ENCODE peak calls at places on chromosomes 16 and 17, in eight cellular contexts. T, U, V, Q, M, A, K and P are unnamed samples.
A peak's percentile ranks its signal among the peaks of the same experiment; 100 is the strongest.

GRCh38 chr17:65851965-65852736 is 290.7 kb upstream of the AXIN2 start:
- DNase-seq in U (no peak), M (no peak), K (no peak), Q (no peak), A (no peak), V (no peak), T (no peak), P (no peak)

GRCh38 chr17:45090711-45091110 is 29.6 kb downstream of the NMT1 start:
- DNase-seq in Q (no peak), U (no peak), V (no peak), T (no peak), A (no peak), M (no peak), K (no peak), P (no peak)

GRCh38 chr17:77501101-77501566 is 360.4 kb downstream of the SEC14L1 start:
- DNase-seq in U (no peak), Q (no peak), V (no peak), T (no peak), M (no peak), A (peak; percentile 41), K (peak; percentile 6), P (no peak)

GRCh38 chr17:82330322-82331239 is 3.0 kb downstream of the SECTM1 start:
- DNase-seq in Q (no peak), V (no peak), U (peak; percentile 19), M (no peak), T (no peak), K (peak; percentile 68), A (no peak), P (no peak)

GRCh38 chr17:33936764-33937163 is 318.3 kb upstream of the CCL2 start:
- DNase-seq in A (no peak), T (no peak), Q (no peak), U (no peak), V (no peak), K (no peak), M (no peak), P (no peak)

GRCh38 chr17:57090560-57091185 is 5.6 kb downstream of the AKAP1 start:
- DNase-seq in M (no peak), Q (no peak), U (peak; percentile 57), A (no peak), K (no peak), T (no peak), V (no peak), P (no peak)

GRCh38 chr17:10824874-10825273 is 13.0 kb downstream of the PIRT start:
- DNase-seq in V (no peak), Q (no peak), A (no peak), M (no peak), U (no peak), K (no peak), T (no peak), P (no peak)

GRCh38 chr16:12771341-12771798 is 32.3 kb downstream of the CPPED1 start:
- DNase-seq in T (no peak), V (no peak), Q (no peak), M (no peak), U (no peak), A (no peak), K (no peak), P (no peak)

GRCh38 chr16:84138824-84139627 is 6.0 kb downstream of the HSDL1 start:
- DNase-seq in U (no peak), K (no peak), M (no peak), Q (peak; percentile 27), T (no peak), V (no peak), A (no peak), P (no peak)

GRCh38 chr16:67463691-67464090 is 17.3 kb downstream of the ATP6V0D1 start:
- DNase-seq in U (no peak), K (no peak), Q (no peak), T (no peak), V (no peak), A (no peak), M (no peak), P (no peak)

GRCh38 chr16:81996664-81997529 is 14.4 kb downstream of the SDR42E1 start:
- DNase-seq in T (no peak), M (no peak), A (no peak), Q (no peak), U (peak; percentile 72), V (no peak), K (no peak), P (no peak)

DNA sequence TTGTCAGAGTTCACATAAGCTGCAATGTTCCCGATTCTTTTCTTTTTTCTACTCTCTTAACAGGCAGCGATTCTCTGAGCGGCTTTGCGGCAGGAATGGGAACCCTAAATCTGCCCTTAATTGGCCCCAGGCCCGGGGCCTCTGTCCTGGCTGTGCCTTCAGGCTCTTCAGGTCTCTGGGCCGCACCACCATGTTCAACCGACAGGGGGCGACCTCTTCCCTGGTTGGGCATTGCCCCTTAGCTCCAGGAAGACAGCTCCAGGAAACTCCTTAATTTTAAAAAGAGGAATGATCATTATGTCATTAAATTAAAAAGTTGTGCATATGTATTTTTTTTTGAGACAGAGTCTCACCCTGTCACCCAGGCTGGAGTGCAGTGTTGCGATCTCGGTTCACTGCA is 20.3 kb downstream of the CACNG5 start:
- DNase-seq in T (no peak), A (peak; percentile 90), K (no peak), M (no peak), U (peak; percentile 2), Q (no peak), V (no peak), P (no peak)
- TF ChIP-seq CTCF in T (peak; percentile 5), A (peak; percentile 90), K (no peak), M (no peak), U (no peak), Q (no peak), V (no peak), P (peak; percentile 20)

DNA sequence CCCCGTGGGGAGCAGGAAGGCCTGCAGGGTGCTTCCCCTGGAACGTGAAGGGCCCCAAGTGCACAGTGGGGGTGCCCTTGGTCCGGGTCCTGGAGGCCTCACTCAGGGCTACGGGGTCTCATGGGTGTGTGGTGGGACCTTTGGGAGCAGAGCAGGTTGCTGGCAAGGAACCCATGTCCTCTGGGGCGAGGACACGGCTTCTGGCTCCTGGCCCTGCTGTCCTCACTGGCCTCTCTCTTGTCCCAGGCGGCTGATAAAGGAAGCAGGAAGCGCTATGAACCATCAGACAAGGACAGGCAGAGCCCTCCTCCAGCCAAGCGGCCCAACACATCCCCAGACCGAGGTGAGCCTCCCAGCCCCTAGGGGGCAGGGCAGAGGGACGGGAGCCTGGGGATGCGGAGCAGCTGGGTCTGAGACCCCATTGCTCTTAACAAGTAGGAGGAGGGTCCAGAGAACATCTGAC is 9.8 kb upstream of the IL17C start:
- DNase-seq in T (no peak), V (no peak), M (no peak), A (peak; percentile 85), U (no peak), Q (no peak), K (no peak), P (no peak)
- TF ChIP-seq CTCF in T (peak; percentile 56), V (no peak), M (no peak), A (peak; percentile 47), U (peak; percentile 27), Q (no peak), K (peak; percentile 11), P (peak; percentile 46)

DNA sequence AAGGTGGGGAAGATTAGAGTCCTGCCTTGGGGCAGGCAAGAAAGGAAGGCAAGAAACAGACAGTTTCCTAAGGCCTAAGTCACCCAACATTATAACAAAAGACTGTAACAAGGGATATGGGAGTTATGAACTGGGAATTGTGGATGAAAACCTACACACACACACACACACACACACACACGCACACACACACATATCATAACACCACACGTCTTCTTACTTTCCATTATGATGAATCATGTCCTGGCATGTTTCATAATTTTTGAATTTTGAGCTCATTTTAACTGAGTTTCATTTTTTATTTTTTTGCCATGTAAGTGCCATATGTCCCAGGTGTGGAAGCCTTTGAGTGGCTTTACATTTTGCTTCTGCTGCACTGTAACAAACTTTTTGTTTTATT is 29.9 kb downstream of the HS3ST2 start:
- DNase-seq in U (peak; percentile 37), A (no peak), V (no peak), K (no peak), Q (no peak), T (no peak), M (no peak), P (no peak)
- TF ChIP-seq CTCF in U (no peak), A (no peak), V (no peak), K (no peak), Q (no peak), T (no peak), M (no peak), P (no peak)

GRCh38 chr17:2388020-2388704 is 12.7 kb downstream of the MNT start:
- DNase-seq in Q (no peak), U (no peak), A (no peak), V (no peak), T (no peak), M (no peak), K (no peak), P (no peak)

GRCh38 chr17:2384439-2385127 is 16.3 kb downstream of the MNT start:
- DNase-seq in Q (no peak), M (no peak), A (no peak), V (no peak), K (no peak), U (no peak), T (no peak), P (no peak)

GRCh38 chr17:2387086-2388019 is 13.5 kb downstream of the MNT start:
- DNase-seq in U (no peak), K (no peak), M (no peak), A (no peak), Q (no peak), V (no peak), T (no peak), P (no peak)

GRCh38 chr17:2385240-2386202 is 15.3 kb downstream of the MNT start:
- DNase-seq in U (no peak), M (no peak), Q (no peak), A (no peak), V (no peak), K (no peak), T (no peak), P (no peak)

GRCh38 chr17:2386400-2387085 is 14.3 kb downstream of the MNT start:
- DNase-seq in Q (no peak), M (no peak), T (no peak), K (peak; percentile 82), U (peak; percentile 38), A (no peak), V (no peak), P (no peak)
- TF ChIP-seq CTCF in Q (no peak), M (no peak), T (no peak), K (no peak), U (no peak), A (no peak), V (no peak), P (no peak)

GRCh38 chr16:22375117-22375962 is 921 bp upstream of the CDR2 start:
- DNase-seq in T (no peak), M (no peak), V (no peak), K (no peak), Q (no peak), U (no peak), A (no peak), P (no peak)
- TF ChIP-seq CTCF in T (no peak), M (no peak), V (no peak), K (no peak), Q (no peak), U (no peak), A (no peak), P (no peak)

DNA sequence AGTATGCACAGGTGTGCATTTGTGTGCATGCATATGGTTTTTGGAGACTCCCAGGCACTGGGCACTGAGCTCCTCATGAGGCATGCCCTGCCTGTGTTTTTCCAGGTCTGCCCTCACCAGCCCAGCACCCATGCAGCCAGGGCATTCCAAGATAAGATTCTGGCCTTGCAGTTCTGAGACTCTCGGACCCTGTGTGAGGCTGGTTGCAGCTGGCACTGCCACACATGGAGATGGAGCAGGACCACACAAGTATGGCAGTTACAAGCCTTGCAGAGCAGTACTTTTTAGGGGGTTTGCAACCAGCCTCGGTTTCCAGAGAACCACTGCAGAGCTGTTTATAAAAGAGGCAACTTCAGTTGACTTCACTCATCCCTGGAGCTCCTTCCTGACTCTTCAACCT is 10.2 kb downstream of the SLC6A2 start:
- DNase-seq in T (no peak), A (no peak), U (no peak), Q (no peak), K (no peak), V (no peak), M (no peak), P (no peak)
- TF ChIP-seq CTCF in T (no peak), A (no peak), U (no peak), Q (no peak), K (no peak), V (no peak), M (no peak), P (no peak)